ENCODE peak calls at places on chromosomes 11 and 22, in five cellular contexts. One of them, this sample, is unnamed.

GRCh38 chr11:2779981-2780849 is 80.4 kb upstream of the KCNQ1OT1 start:
- DNase-seq in WTC11: peak
- DNase-seq in K562: peak
- DNase-seq in HepG2: peak
- DNase-seq in GM12878: no peak
- DNase-seq in this sample: no peak

GRCh38 chr11:92302766-92303165 is 78.1 kb downstream of the FAT3 start:
- DNase-seq in GM12878: no peak
- DNase-seq in WTC11: no peak
- DNase-seq in HepG2: no peak
- DNase-seq in K562: no peak
- DNase-seq in this sample: no peak

GRCh38 chr11:99325807-99326206 is 305.1 kb downstream of the CNTN5 start:
- DNase-seq in K562: no peak
- DNase-seq in WTC11: no peak
- DNase-seq in HepG2: peak
- DNase-seq in GM12878: no peak
- DNase-seq in this sample: peak

GRCh38 chr22:44609589-44609988 is 92.4 kb upstream of the PRR5 start:
- DNase-seq in GM12878: no peak
- DNase-seq in HepG2: no peak
- DNase-seq in WTC11: no peak
- DNase-seq in K562: no peak
- DNase-seq in this sample: no peak

GRCh38 chr22:31650391-31650790 is 11.6 kb downstream of the PISD start:
- DNase-seq in K562: no peak
- DNase-seq in HepG2: no peak
- DNase-seq in WTC11: no peak
- DNase-seq in GM12878: no peak
- DNase-seq in this sample: no peak

GRCh38 chr11:9493492-9493891 is 32.7 kb downstream of the ZNF143 start:
- DNase-seq in K562: no peak
- DNase-seq in HepG2: no peak
- DNase-seq in WTC11: no peak
- DNase-seq in GM12878: no peak
- DNase-seq in this sample: no peak

GRCh38 chr11:102837151-102837550 is 6.3 kb downstream of the MMP3 start:
- DNase-seq in WTC11: no peak
- DNase-seq in K562: no peak
- DNase-seq in GM12878: no peak
- DNase-seq in HepG2: no peak
- DNase-seq in this sample: no peak

GRCh38 chr11:119481021-119481666 is 58.2 kb upstream of the THY1 start:
- DNase-seq in HepG2: peak
- DNase-seq in WTC11: peak
- DNase-seq in GM12878: peak
- DNase-seq in K562: peak
- DNase-seq in this sample: peak

GRCh38 chr11:69558519-69558941 is 77.1 kb downstream of the LINC01488 start:
- DNase-seq in HepG2: no peak
- DNase-seq in GM12878: no peak
- DNase-seq in K562: peak
- DNase-seq in WTC11: no peak
- DNase-seq in this sample: no peak

GRCh38 chr11:8810331-8811301 is 100.4 kb upstream of the AKIP1 start:
- DNase-seq in HepG2: peak
- DNase-seq in WTC11: peak
- DNase-seq in K562: peak
- DNase-seq in GM12878: no peak
- DNase-seq in this sample: no peak

GRCh38 chr11:81192516-81192915 is 1541.1 kb downstream of the FAM181B start:
- DNase-seq in GM12878: no peak
- DNase-seq in K562: no peak
- DNase-seq in WTC11: no peak
- DNase-seq in HepG2: no peak
- DNase-seq in this sample: no peak

GRCh38 chr11:13699041-13699440 is 30.6 kb downstream of the FAR1 start:
- DNase-seq in GM12878: no peak
- DNase-seq in HepG2: no peak
- DNase-seq in WTC11: no peak
- DNase-seq in K562: no peak
- DNase-seq in this sample: no peak

GRCh38 chr11:123241874-123242538 is 47.0 kb upstream of the CLMP start:
- DNase-seq in WTC11: no peak
- DNase-seq in HepG2: no peak
- DNase-seq in GM12878: no peak
- DNase-seq in K562: no peak
- DNase-seq in this sample: no peak

GRCh38 chr11:9687736-9688494 is 24.0 kb downstream of the SWAP70 start:
- DNase-seq in WTC11: no peak
- DNase-seq in K562: no peak
- DNase-seq in HepG2: no peak
- DNase-seq in GM12878: no peak
- DNase-seq in this sample: no peak

DNA sequence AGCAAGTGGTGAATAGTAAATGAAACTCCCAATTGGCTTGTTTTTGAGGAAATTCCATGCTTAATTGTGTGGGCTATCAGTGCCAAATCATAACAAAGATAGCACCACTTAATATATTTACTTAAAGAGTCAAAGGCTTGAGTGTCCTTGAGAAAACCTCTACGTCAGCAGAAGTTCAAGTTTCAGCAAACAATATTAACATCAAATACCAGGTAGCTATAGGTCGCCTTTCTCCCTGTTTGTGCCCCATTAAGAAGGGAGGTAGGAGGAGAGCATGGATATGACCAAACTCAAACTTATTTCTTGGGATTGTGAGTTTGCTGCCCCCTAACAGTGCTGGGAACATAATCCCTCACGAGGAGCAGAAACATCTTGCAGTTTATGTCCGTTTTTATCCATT is 105.6 kb upstream of the SYN3 start:
- DNase-seq in WTC11: no peak
- DNase-seq in K562: no peak
- DNase-seq in HepG2: no peak
- DNase-seq in GM12878: no peak
- DNase-seq in this sample: no peak
- TF ChIP-seq ESRRA in WTC11: no peak
- TF ChIP-seq ESRRA in K562: no peak
- TF ChIP-seq ESRRA in HepG2: no peak
- TF ChIP-seq ESRRA in GM12878: no peak
- TF ChIP-seq ESRRA in this sample: no peak

GRCh38 chr11:124719534-124719933 is 20.2 kb upstream of the NRGN start:
- DNase-seq in WTC11: no peak
- DNase-seq in GM12878: no peak
- DNase-seq in HepG2: no peak
- DNase-seq in K562: no peak
- DNase-seq in this sample: no peak

GRCh38 chr11:124722176-124722575 is 17.6 kb upstream of the NRGN start:
- DNase-seq in HepG2: no peak
- DNase-seq in K562: peak
- DNase-seq in GM12878: no peak
- DNase-seq in WTC11: no peak
- DNase-seq in this sample: no peak

GRCh38 chr11:124725719-124726105 is 14.0 kb upstream of the NRGN start:
- DNase-seq in K562: no peak
- DNase-seq in HepG2: no peak
- DNase-seq in GM12878: no peak
- DNase-seq in WTC11: no peak
- DNase-seq in this sample: no peak

GRCh38 chr11:124724854-124725718 is 14.7 kb upstream of the NRGN start:
- DNase-seq in WTC11: no peak
- DNase-seq in HepG2: peak
- DNase-seq in GM12878: peak
- DNase-seq in K562: no peak
- DNase-seq in this sample: no peak
- TF ChIP-seq ESRRA in WTC11: no peak
- TF ChIP-seq ESRRA in HepG2: no peak
- TF ChIP-seq ESRRA in GM12878: no peak
- TF ChIP-seq ESRRA in K562: no peak
- TF ChIP-seq ESRRA in this sample: no peak

GRCh38 chr11:62295504-62295903 is 3.4 kb downstream of the SCGB1D4 start:
- DNase-seq in K562: no peak
- DNase-seq in HepG2: peak
- DNase-seq in GM12878: no peak
- DNase-seq in WTC11: peak
- DNase-seq in this sample: no peak
- TF ChIP-seq ESRRA in K562: no peak
- TF ChIP-seq ESRRA in HepG2: no peak
- TF ChIP-seq ESRRA in GM12878: no peak
- TF ChIP-seq ESRRA in WTC11: no peak
- TF ChIP-seq ESRRA in this sample: no peak

DNA sequence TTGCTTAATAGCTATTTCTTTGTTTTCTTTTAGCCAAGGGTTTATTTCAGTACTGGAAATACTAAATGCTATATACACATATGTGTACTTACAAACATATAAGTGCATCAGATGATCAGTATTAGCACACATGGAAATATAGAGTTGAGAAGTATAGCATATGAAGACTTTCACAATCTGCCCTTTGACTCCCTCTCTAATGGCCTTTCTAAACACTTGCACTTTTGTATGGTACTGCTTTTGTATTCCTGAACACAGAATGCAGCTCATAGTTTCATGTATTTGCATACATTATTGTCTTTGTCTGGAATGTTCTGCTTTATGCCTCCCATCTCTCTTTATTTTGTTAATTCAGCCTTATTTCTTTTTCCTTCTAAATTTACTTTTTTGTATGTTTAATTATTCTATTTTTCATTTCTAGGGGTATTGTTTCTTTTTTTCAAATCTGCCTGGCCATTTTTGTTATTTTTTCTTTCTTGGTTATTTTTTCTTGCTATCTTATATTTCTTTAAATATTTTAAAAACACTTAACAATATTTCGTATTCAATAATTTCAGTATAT is 28.8 kb downstream of the ACER3 start:
- DNase-seq in HepG2: peak
- DNase-seq in GM12878: no peak
- DNase-seq in WTC11: no peak
- DNase-seq in K562: no peak
- DNase-seq in this sample: no peak
- TF ChIP-seq ESRRA in HepG2: no peak
- TF ChIP-seq ESRRA in GM12878: no peak
- TF ChIP-seq ESRRA in WTC11: no peak
- TF ChIP-seq ESRRA in K562: no peak
- TF ChIP-seq ESRRA in this sample: no peak

GRCh38 chr22:40329021-40329456 is 17.3 kb upstream of the ADSL start:
- DNase-seq in GM12878: no peak
- DNase-seq in WTC11: no peak
- DNase-seq in HepG2: no peak
- DNase-seq in K562: peak
- DNase-seq in this sample: no peak

GRCh38 chr22:40329466-40329865 is 16.8 kb upstream of the ADSL start:
- DNase-seq in HepG2: no peak
- DNase-seq in WTC11: no peak
- DNase-seq in K562: no peak
- DNase-seq in GM12878: no peak
- DNase-seq in this sample: no peak

GRCh38 chr22:40326905-40327735 is 19.2 kb upstream of the ADSL start:
- DNase-seq in WTC11: no peak
- DNase-seq in K562: no peak
- DNase-seq in HepG2: no peak
- DNase-seq in GM12878: no peak
- DNase-seq in this sample: no peak

GRCh38 chr22:40331706-40332105 is 14.6 kb upstream of the ADSL start:
- DNase-seq in HepG2: no peak
- DNase-seq in GM12878: no peak
- DNase-seq in K562: no peak
- DNase-seq in WTC11: no peak
- DNase-seq in this sample: no peak

DNA sequence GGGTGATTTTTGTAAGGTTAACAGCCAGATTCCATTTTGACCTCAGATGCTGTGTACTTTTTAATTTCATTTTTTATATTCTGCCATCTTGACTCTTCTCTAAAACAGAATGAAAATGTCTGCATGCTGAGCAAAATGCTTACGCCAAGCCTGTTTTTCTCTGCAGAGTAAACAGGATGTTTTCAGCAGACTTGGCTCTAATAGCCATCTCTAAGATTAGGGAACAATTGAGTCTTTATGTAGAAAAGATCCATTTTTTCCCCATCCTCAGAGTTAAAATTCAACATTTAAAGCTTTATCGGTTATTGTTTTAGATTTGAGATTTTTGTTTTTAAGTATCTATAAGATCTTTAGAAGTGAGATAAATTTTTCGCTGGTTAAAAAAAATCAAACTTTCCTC is 17.7 kb upstream of the ADSL start:
- DNase-seq in HepG2: no peak
- DNase-seq in GM12878: no peak
- DNase-seq in WTC11: no peak
- DNase-seq in K562: no peak
- DNase-seq in this sample: no peak
- TF ChIP-seq ESRRA in HepG2: no peak
- TF ChIP-seq ESRRA in GM12878: no peak
- TF ChIP-seq ESRRA in WTC11: no peak
- TF ChIP-seq ESRRA in K562: no peak
- TF ChIP-seq ESRRA in this sample: no peak

GRCh38 chr11:94792453-94792852 is 24.3 kb downstream of the AMOTL1 start:
- DNase-seq in K562: no peak
- DNase-seq in GM12878: no peak
- DNase-seq in HepG2: no peak
- DNase-seq in WTC11: no peak
- DNase-seq in this sample: no peak
- TF ChIP-seq ESRRA in K562: no peak
- TF ChIP-seq ESRRA in GM12878: no peak
- TF ChIP-seq ESRRA in HepG2: no peak
- TF ChIP-seq ESRRA in WTC11: no peak
- TF ChIP-seq ESRRA in this sample: no peak

GRCh38 chr11:33490842-33491370 is 209.7 kb downstream of the C11orf91 start:
- DNase-seq in K562: no peak
- DNase-seq in GM12878: no peak
- DNase-seq in WTC11: no peak
- DNase-seq in HepG2: no peak
- DNase-seq in this sample: no peak

GRCh38 chr11:33492569-33492968 is 208.1 kb downstream of the C11orf91 start:
- DNase-seq in K562: no peak
- DNase-seq in GM12878: no peak
- DNase-seq in WTC11: no peak
- DNase-seq in HepG2: no peak
- DNase-seq in this sample: no peak

DNA sequence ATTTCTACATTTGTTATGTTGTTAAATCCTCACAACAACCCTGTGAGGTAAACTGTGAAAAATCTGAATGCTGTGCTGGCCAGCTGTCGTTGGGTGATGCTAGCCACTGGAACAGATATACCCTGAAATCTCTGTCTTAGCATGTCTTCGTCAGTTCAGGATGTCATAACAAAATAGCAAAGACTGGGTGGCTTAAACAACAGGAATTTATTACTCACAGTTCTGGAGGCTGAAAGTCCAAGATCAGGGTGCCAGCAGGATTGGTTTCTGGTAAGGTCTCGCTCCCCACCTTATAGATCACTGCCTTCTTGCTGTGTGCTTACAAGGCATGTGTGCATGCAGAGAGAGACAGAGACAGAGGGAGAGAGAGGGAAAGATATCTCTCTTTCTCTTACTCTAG is 211.7 kb downstream of the C11orf91 start:
- DNase-seq in HepG2: no peak
- DNase-seq in WTC11: no peak
- DNase-seq in K562: no peak
- DNase-seq in GM12878: no peak
- DNase-seq in this sample: no peak
- TF ChIP-seq ESRRA in HepG2: no peak
- TF ChIP-seq ESRRA in WTC11: no peak
- TF ChIP-seq ESRRA in K562: no peak
- TF ChIP-seq ESRRA in GM12878: no peak
- TF ChIP-seq ESRRA in this sample: no peak

This sample was measured in A549.